ENCODE peak calls at places on chromosomes 4 and X, in four cellular contexts. W, Q, R and N are unnamed samples.

GRCh38 chrX:71637848-71638247 is 19.5 kb upstream of the CXCR3 start:
- DNase-seq in W (no peak), Q (no peak), R (no peak), N (no peak)

GRCh38 chr4:52560844-52561280 is 98.2 kb downstream of the USP46 start:
- DNase-seq in W (no peak), Q (peak; percentile 84), R (no peak), N (peak; percentile 5)

GRCh38 chrX:104098151-104098808 is 14.0 kb upstream of the ZCCHC18 start:
- DNase-seq in W (peak; percentile 69), Q (peak; percentile 71), R (peak; percentile 56), N (peak; percentile 7)

GRCh38 chr4:1544861-1545275 is 138.6 kb upstream of the NKX1-1 start:
- DNase-seq in W (no peak), Q (no peak), R (no peak), N (no peak)

GRCh38 chr4:4985844-4986243 is 33.4 kb downstream of the CYTL1 start:
- DNase-seq in W (peak; percentile 50), Q (no peak), R (no peak), N (no peak)

GRCh38 chr4:159655547-159655946 is 552.7 kb downstream of the RAPGEF2 start:
- DNase-seq in W (no peak), Q (peak; percentile 94), R (no peak), N (no peak)

GRCh38 chrX:30798810-30799209 is 90.2 kb downstream of the TAB3 start:
- DNase-seq in W (no peak), Q (no peak), R (no peak), N (no peak)

GRCh38 chr4:14218641-14219040 is 591.1 kb upstream of the BOD1L1 start:
- DNase-seq in W (no peak), Q (no peak), R (no peak), N (no peak)

GRCh38 chr4:178105223-178105622 is 663.0 kb upstream of the AGA start:
- DNase-seq in W (peak; percentile 6), Q (no peak), R (no peak), N (no peak)

GRCh38 chr4:110900206-110900769 is 277.4 kb upstream of the PITX2 start:
- DNase-seq in W (no peak), Q (peak; percentile 30), R (no peak), N (peak; percentile 3)

GRCh38 chrX:131650637-131651410 is 107.0 kb downstream of the OR13H1 start:
- DNase-seq in W (no peak), Q (no peak), R (no peak), N (no peak)

GRCh38 chrX:148601034-148601433 is 100.6 kb downstream of the AFF2 start:
- DNase-seq in W (no peak), Q (peak; percentile 56), R (no peak), N (peak; percentile 3)

GRCh38 chr4:174401471-174402130 is 117.9 kb downstream of the CEP44 start:
- DNase-seq in W (no peak), Q (peak; percentile 87), R (no peak), N (peak; percentile 46)

GRCh38 chrX:133307637-133308485 is 89.7 kb upstream of the TFDP3 start:
- DNase-seq in W (peak; percentile 73), Q (no peak), R (peak; percentile 18), N (no peak)

GRCh38 chr4:121277194-121278105 is 103.4 kb downstream of the QRFPR start:
- DNase-seq in W (peak; percentile 58), Q (no peak), R (no peak), N (no peak)

GRCh38 chr4:82523179-82523578 is 38.6 kb downstream of the TMEM150C start:
- DNase-seq in W (peak; percentile 48), Q (no peak), R (no peak), N (no peak)

GRCh38 chrX:103155201-103155600 is 59.7 kb upstream of the BEX4 start:
- DNase-seq in W (no peak), Q (peak; percentile 62), R (no peak), N (no peak)

GRCh38 chrX:29911673-29912072 is 303.7 kb upstream of the MAGEB2 start:
- DNase-seq in W (no peak), Q (no peak), R (no peak), N (no peak)

GRCh38 chr4:75547647-75548387 is 8.0 kb upstream of the ODAPH start:
- DNase-seq in W (no peak), Q (peak; percentile 72), R (peak; percentile 30), N (no peak)

GRCh38 chr4:73866236-73866635 is 3.0 kb upstream of the CXCL1 start:
- DNase-seq in W (no peak), Q (no peak), R (no peak), N (no peak)